ENCODE peak calls at places on chromosomes 6 and 20, in four cellular contexts. One of them, this sample, is unnamed.

GRCh38 chr6:141445928-141446628 is 686.6 kb upstream of the GJE1 start:
- DNase-seq in bronchial epithelial cell: no peak
- DNase-seq in Panc1: no peak
- DNase-seq in IMR-90: no peak
- DNase-seq in this sample: no peak

GRCh38 chr20:25213566-25214415 is 18.3 kb downstream of the ENTPD6 start:
- DNase-seq in IMR-90: no peak
- DNase-seq in Panc1: no peak
- DNase-seq in bronchial epithelial cell: no peak
- DNase-seq in this sample: no peak

GRCh38 chr6:152634773-152635172 is 2.4 kb downstream of the SYNE1 start:
- DNase-seq in bronchial epithelial cell: no peak
- DNase-seq in Panc1: no peak
- DNase-seq in IMR-90: no peak
- DNase-seq in this sample: no peak

GRCh38 chr6:37822851-37823682 is 3.5 kb downstream of the ZFAND3 start:
- DNase-seq in bronchial epithelial cell: peak; percentile 79
- DNase-seq in IMR-90: no peak
- DNase-seq in Panc1: no peak
- DNase-seq in this sample: no peak

GRCh38 chr6:18883268-18883667 is 496.1 kb downstream of the RNF144B start:
- DNase-seq in Panc1: no peak
- DNase-seq in IMR-90: no peak
- DNase-seq in bronchial epithelial cell: no peak
- DNase-seq in this sample: no peak

GRCh38 chr6:138107752-138108592 is 753 bp upstream of the PERP start:
- DNase-seq in Panc1: no peak
- DNase-seq in bronchial epithelial cell: no peak
- DNase-seq in IMR-90: no peak
- DNase-seq in this sample: no peak

GRCh38 chr6:40743690-40744446 is 156.7 kb upstream of the LRFN2 start:
- DNase-seq in IMR-90: no peak
- DNase-seq in bronchial epithelial cell: no peak
- DNase-seq in Panc1: no peak
- DNase-seq in this sample: no peak

GRCh38 chr20:46994341-46994740 is 99.7 kb downstream of the EYA2 start:
- DNase-seq in bronchial epithelial cell: peak; percentile 45
- DNase-seq in IMR-90: no peak
- DNase-seq in Panc1: no peak
- DNase-seq in this sample: no peak

GRCh38 chr20:52859156-52859887 is 112.8 kb upstream of the TSHZ2 start:
- DNase-seq in Panc1: no peak
- DNase-seq in bronchial epithelial cell: peak; percentile 86
- DNase-seq in IMR-90: no peak
- DNase-seq in this sample: no peak

GRCh38 chr6:27452496-27452897 is 20.4 kb downstream of the ZNF184 start:
- DNase-seq in bronchial epithelial cell: no peak
- DNase-seq in IMR-90: peak; percentile 5
- DNase-seq in Panc1: no peak
- DNase-seq in this sample: peak; percentile 20

GRCh38 chr6:138546733-138547185 is 47.5 kb upstream of the NHSL1 start:
- DNase-seq in IMR-90: peak; percentile 67
- DNase-seq in Panc1: no peak
- DNase-seq in bronchial epithelial cell: peak; percentile 47
- DNase-seq in this sample: peak; percentile 68

GRCh38 chr20:43448748-43449535 is 8.8 kb upstream of the SRSF6 start:
- DNase-seq in Panc1: peak; percentile 46
- DNase-seq in IMR-90: peak; percentile 33
- DNase-seq in bronchial epithelial cell: peak; percentile 45
- DNase-seq in this sample: peak; percentile 67

GRCh38 chr6:170160031-170160627 is 130.7 kb downstream of the DLL1 start:
- DNase-seq in bronchial epithelial cell: no peak
- DNase-seq in Panc1: no peak
- DNase-seq in IMR-90: no peak
- DNase-seq in this sample: no peak

GRCh38 chr6:161922631-161923119 is 648.8 kb upstream of the AGPAT4 start:
- DNase-seq in bronchial epithelial cell: peak; percentile 77
- DNase-seq in Panc1: peak; percentile 71
- DNase-seq in IMR-90: peak; percentile 65
- DNase-seq in this sample: peak; percentile 84

GRCh38 chr6:21856096-21856825 is 262.7 kb downstream of the SOX4 start:
- DNase-seq in bronchial epithelial cell: peak; percentile 98
- DNase-seq in IMR-90: peak; percentile 88
- DNase-seq in Panc1: peak; percentile 2
- DNase-seq in this sample: peak; percentile 65

GRCh38 chr6:75412937-75413662 is 80.5 kb downstream of the FILIP1 start:
- DNase-seq in Panc1: no peak
- DNase-seq in IMR-90: peak; percentile 95
- DNase-seq in bronchial epithelial cell: no peak
- DNase-seq in this sample: peak; percentile 90

GRCh38 chr6:156633291-156633690 is 143.9 kb upstream of the ARID1B start:
- DNase-seq in IMR-90: no peak
- DNase-seq in Panc1: no peak
- DNase-seq in bronchial epithelial cell: no peak
- DNase-seq in this sample: no peak

GRCh38 chr20:58361549-58361948 is 27.5 kb upstream of the VAPB start:
- DNase-seq in IMR-90: peak; percentile 51
- DNase-seq in Panc1: no peak
- DNase-seq in bronchial epithelial cell: no peak
- DNase-seq in this sample: peak; percentile 65

GRCh38 chr6:170090561-170090960 is 200.3 kb downstream of the DLL1 start:
- DNase-seq in IMR-90: no peak
- DNase-seq in bronchial epithelial cell: no peak
- DNase-seq in Panc1: no peak
- DNase-seq in this sample: no peak

GRCh38 chr6:14676084-14676483 is 558.5 kb downstream of the CD83 start:
- DNase-seq in Panc1: no peak
- DNase-seq in bronchial epithelial cell: peak; percentile 90
- DNase-seq in IMR-90: peak; percentile 79
- DNase-seq in this sample: peak; percentile 29

GRCh38 chr20:48737463-48738093 is 90.2 kb downstream of the PREX1 start:
- DNase-seq in IMR-90: no peak
- DNase-seq in bronchial epithelial cell: no peak
- DNase-seq in Panc1: no peak
- DNase-seq in this sample: no peak

GRCh38 chr6:18122128-18123093 is at the start of gene NHLRC1:
- DNase-seq in IMR-90: peak; percentile 82
- DNase-seq in Panc1: peak; percentile 76
- DNase-seq in bronchial epithelial cell: peak; percentile 74
- DNase-seq in this sample: peak; percentile 90

GRCh38 chr20:31723282-31724078 is 812 bp upstream of the BCL2L1 start:
- DNase-seq in bronchial epithelial cell: peak; percentile 90
- DNase-seq in IMR-90: peak; percentile 98
- DNase-seq in Panc1: peak; percentile 99
- DNase-seq in this sample: peak; percentile 99

GRCh38 chr20:47576516-47577033 is 74.9 kb downstream of the NCOA3 start:
- DNase-seq in bronchial epithelial cell: peak; percentile 69
- DNase-seq in Panc1: no peak
- DNase-seq in IMR-90: peak; percentile 90
- DNase-seq in this sample: peak; percentile 91

GRCh38 chr20:25236450-25237304 is 11.2 kb upstream of the PYGB start:
- DNase-seq in IMR-90: no peak
- DNase-seq in Panc1: no peak
- DNase-seq in bronchial epithelial cell: no peak
- DNase-seq in this sample: no peak

GRCh38 chr20:45111799-45112471 is 3.0 kb downstream of the WFDC5 start:
- DNase-seq in Panc1: no peak
- DNase-seq in IMR-90: no peak
- DNase-seq in bronchial epithelial cell: no peak
- DNase-seq in this sample: peak; percentile 36

GRCh38 chr6:98593676-98594075 is 240.7 kb upstream of the POU3F2 start:
- DNase-seq in Panc1: no peak
- DNase-seq in IMR-90: no peak
- DNase-seq in bronchial epithelial cell: no peak
- DNase-seq in this sample: no peak

GRCh38 chr20:62606551-62607201 is 35.6 kb upstream of the SLCO4A1 start:
- DNase-seq in IMR-90: no peak
- DNase-seq in bronchial epithelial cell: no peak
- DNase-seq in Panc1: no peak
- DNase-seq in this sample: peak; percentile 57

GRCh38 chr20:38864662-38865061 is 59.2 kb downstream of the PPP1R16B start:
- DNase-seq in bronchial epithelial cell: no peak
- DNase-seq in Panc1: no peak
- DNase-seq in IMR-90: no peak
- DNase-seq in this sample: no peak

GRCh38 chr6:57432162-57432561 is 114.7 kb downstream of the PRIM2 start:
- DNase-seq in IMR-90: peak; percentile 82
- DNase-seq in bronchial epithelial cell: peak; percentile 24
- DNase-seq in Panc1: no peak
- DNase-seq in this sample: peak; percentile 88

GRCh38 chr20:8018928-8019177 is 708 bp downstream of the TMX4 start:
- DNase-seq in bronchial epithelial cell: peak; percentile 51
- DNase-seq in Panc1: peak; percentile 48
- DNase-seq in IMR-90: peak; percentile 15
- DNase-seq in this sample: peak; percentile 41

GRCh38 chr6:43367245-43367984 is 2.0 kb downstream of the ZNF318 start:
- DNase-seq in IMR-90: peak; percentile 2
- DNase-seq in bronchial epithelial cell: no peak
- DNase-seq in Panc1: no peak
- DNase-seq in this sample: no peak

GRCh38 chr6:155850408-155850841 is 394.8 kb upstream of the NOX3 start:
- DNase-seq in bronchial epithelial cell: peak; percentile 50
- DNase-seq in Panc1: peak; percentile 36
- DNase-seq in IMR-90: peak; percentile 58
- DNase-seq in this sample: peak; percentile 46

GRCh38 chr6:3331948-3332347 is 73.2 kb downstream of the PSMG4 start:
- DNase-seq in IMR-90: no peak
- DNase-seq in Panc1: no peak
- DNase-seq in bronchial epithelial cell: no peak
- DNase-seq in this sample: no peak

GRCh38 chr20:61436674-61437279 is 184.7 kb downstream of the CDH4 start:
- DNase-seq in bronchial epithelial cell: peak; percentile 82
- DNase-seq in IMR-90: peak; percentile 58
- DNase-seq in Panc1: no peak
- DNase-seq in this sample: peak; percentile 69
- H3K4me3 ChIP-seq in bronchial epithelial cell: no peak overlapping the region
- H3K4me3 ChIP-seq in IMR-90: no peak overlapping the region
- H3K4me3 ChIP-seq in Panc1: no peak overlapping the region
- H3K4me3 ChIP-seq in this sample: no peak overlapping the region

DNA sequence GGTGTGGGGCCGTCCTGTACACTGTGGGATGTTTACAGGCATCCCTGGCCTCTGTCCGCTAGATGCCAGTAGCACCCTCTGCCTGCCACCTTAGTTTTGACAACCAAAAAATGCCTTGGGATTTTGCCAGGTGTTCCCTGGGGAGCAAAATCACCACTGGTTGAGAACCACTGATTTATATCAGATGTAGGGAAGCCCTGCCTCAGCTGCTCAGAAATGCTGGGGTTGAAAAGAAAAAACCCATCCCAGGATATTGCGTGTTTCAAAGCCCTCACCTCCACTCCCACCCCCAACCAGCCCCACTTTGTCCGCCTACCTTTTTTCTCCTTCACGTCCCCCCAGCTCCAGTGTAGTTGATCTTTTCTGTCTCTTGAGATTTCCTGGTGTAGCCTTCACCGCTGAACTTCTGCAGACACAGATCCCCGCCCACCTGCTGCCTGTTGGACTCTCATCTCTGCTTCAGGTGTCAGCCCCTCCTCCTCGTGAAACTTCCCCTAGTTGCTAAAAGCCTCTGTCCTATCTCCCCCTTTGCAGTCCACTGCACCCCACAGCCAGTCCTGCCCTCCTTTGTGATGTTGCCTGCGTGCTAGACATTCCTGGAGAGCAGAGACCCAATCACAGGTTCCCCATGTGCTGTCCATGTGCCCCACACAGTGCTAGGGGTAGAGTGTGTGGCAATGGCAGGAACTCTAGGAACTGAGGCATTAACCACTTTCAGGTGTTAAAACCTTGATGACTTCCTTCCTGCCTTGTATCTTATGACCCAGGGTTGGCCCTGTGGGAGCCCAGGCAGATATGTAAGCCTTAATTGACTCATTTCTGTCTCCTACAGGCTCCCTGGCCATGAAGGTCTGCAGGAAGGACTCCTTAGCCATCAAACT is 98.9 kb downstream of the TBC1D7 start:
- DNase-seq in Panc1: peak; percentile 5
- DNase-seq in bronchial epithelial cell: peak; percentile 7
- DNase-seq in IMR-90: no peak
- DNase-seq in this sample: peak; percentile 39
- TF ChIP-seq CTCF in Panc1: peak; percentile 27
- TF ChIP-seq CTCF in bronchial epithelial cell: peak; percentile 49
- TF ChIP-seq CTCF in IMR-90: no peak
- TF ChIP-seq CTCF in this sample: peak; percentile 36

GRCh38 chr6:25224237-25224636 is 54.9 kb upstream of the CARMIL1 start:
- DNase-seq in IMR-90: no peak
- DNase-seq in Panc1: no peak
- DNase-seq in bronchial epithelial cell: no peak
- DNase-seq in this sample: no peak

GRCh38 chr6:25233226-25233625 is 45.9 kb upstream of the CARMIL1 start:
- DNase-seq in bronchial epithelial cell: no peak
- DNase-seq in Panc1: no peak
- DNase-seq in IMR-90: peak; percentile 38
- DNase-seq in this sample: no peak

GRCh38 chr6:25227854-25228253 is 51.3 kb upstream of the CARMIL1 start:
- DNase-seq in Panc1: no peak
- DNase-seq in bronchial epithelial cell: no peak
- DNase-seq in IMR-90: no peak
- DNase-seq in this sample: no peak

GRCh38 chr6:25232478-25232877 is 46.7 kb upstream of the CARMIL1 start:
- DNase-seq in Panc1: no peak
- DNase-seq in IMR-90: no peak
- DNase-seq in bronchial epithelial cell: no peak
- DNase-seq in this sample: peak; percentile 39

GRCh38 chr6:25229671-25230321 is 49.4 kb upstream of the CARMIL1 start:
- DNase-seq in bronchial epithelial cell: peak; percentile 48
- DNase-seq in IMR-90: peak; percentile 59
- DNase-seq in Panc1: no peak
- DNase-seq in this sample: peak; percentile 71
- H3K4me3 ChIP-seq in bronchial epithelial cell: no peak overlapping the region
- H3K4me3 ChIP-seq in IMR-90: no peak overlapping the region
- H3K4me3 ChIP-seq in Panc1: no peak overlapping the region
- H3K4me3 ChIP-seq in this sample: no peak overlapping the region

DNA sequence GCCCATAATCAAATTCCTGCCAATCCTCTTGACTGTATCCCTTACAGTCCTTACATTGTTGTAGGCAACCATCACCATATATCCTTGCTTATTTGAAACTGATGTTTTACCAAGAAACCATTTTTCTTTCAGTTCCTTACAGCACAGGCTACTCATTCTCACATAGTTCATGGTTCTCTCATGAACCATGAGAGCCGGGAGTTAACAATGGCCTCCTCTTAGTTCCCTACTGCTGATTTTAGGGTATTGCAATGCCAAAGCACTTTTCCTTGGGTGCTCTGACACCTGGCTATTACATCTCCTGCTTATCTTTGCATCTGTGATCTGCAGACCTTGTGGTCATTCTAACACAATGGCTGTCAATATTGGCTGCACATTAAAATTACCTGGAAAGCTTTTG is 133.4 kb downstream of the MYB start:
- DNase-seq in Panc1: no peak
- DNase-seq in bronchial epithelial cell: no peak
- DNase-seq in IMR-90: no peak
- DNase-seq in this sample: no peak
- TF ChIP-seq CTCF in Panc1: no peak
- TF ChIP-seq CTCF in bronchial epithelial cell: no peak
- TF ChIP-seq CTCF in IMR-90: no peak
- TF ChIP-seq CTCF in this sample: no peak